ENCODE peak calls at places on chromosomes 13 and 19, in five cellular contexts. W, H, C, Z and P are unnamed samples.
A peak's percentile ranks its signal among the peaks of the same experiment; 100 is the strongest.

GRCh38 chr19:19860756-19861390 is 4.8 kb upstream of the ZNF253 start:
- DNase-seq in H (peak; percentile 97), W (no peak), C (peak; percentile 35), Z (peak; percentile 12), P (peak; percentile 76)

GRCh38 chr19:36140289-36141038 is 598 bp downstream of the CAPNS1 start:
- DNase-seq in Z (peak; percentile 14), H (peak; percentile 86), C (peak; percentile 21), W (peak; percentile 33), P (peak; percentile 55)

GRCh38 chr13:20141238-20142018 is 19.4 kb downstream of the GJA3 start:
- DNase-seq in C (no peak), W (no peak), H (no peak), Z (no peak), P (no peak)

GRCh38 chr19:3808420-3809143 is 22.4 kb upstream of the MATK start:
- DNase-seq in H (no peak), Z (no peak), W (no peak), C (no peak), P (no peak)

GRCh38 chr13:47433461-47434005 is 536.7 kb upstream of the HTR2A start:
- DNase-seq in Z (no peak), C (no peak), H (no peak), W (no peak), P (no peak)

GRCh38 chr13:111920306-111920931 is 146.5 kb upstream of the SOX1 start:
- DNase-seq in Z (no peak), H (no peak), W (no peak), C (no peak), P (no peak)

GRCh38 chr19:4130635-4131438 is 6.9 kb upstream of the MAP2K2 start:
- DNase-seq in C (no peak), H (no peak), Z (no peak), W (no peak), P (no peak)

GRCh38 chr13:82905071-82905470 is 977.2 kb downstream of the SLITRK1 start:
- DNase-seq in C (no peak), H (no peak), W (no peak), Z (no peak), P (no peak)

GRCh38 chr19:40594251-40594650 is 6.9 kb upstream of the LTBP4 start:
- DNase-seq in C (no peak), W (no peak), H (peak; percentile 77), Z (no peak), P (no peak)

GRCh38 chr13:51502206-51502651 is 49.4 kb upstream of the INTS6 start:
- DNase-seq in W (peak; percentile 38), H (no peak), C (no peak), Z (no peak), P (no peak)

GRCh38 chr19:30036154-30037129 is 94.4 kb downstream of the URI1 start:
- DNase-seq in H (no peak), W (no peak), Z (no peak), C (no peak), P (no peak)

GRCh38 chr19:19113040-19113541 is 25.2 kb downstream of the TMEM161A start:
- DNase-seq in W (no peak), C (no peak), H (peak; percentile 68), Z (no peak), P (peak; percentile 56)

GRCh38 chr19:17107546-17108452 is 32.2 kb downstream of the MYO9B start:
- DNase-seq in W (no peak), C (no peak), Z (no peak), H (no peak), P (no peak)

GRCh38 chr19:36113895-36114762 is 546 bp downstream of the POLR2I start:
- DNase-seq in W (no peak), H (peak; percentile 83), Z (no peak), C (peak; percentile 14), P (peak; percentile 41)

GRCh38 chr19:32691952-32692726 is 518 bp downstream of the NUDT19 start:
- DNase-seq in H (peak; percentile 65), W (peak; percentile 70), Z (no peak), C (peak; percentile 40), P (peak; percentile 55)

GRCh38 chr19:12785431-12786011 is 5.8 kb upstream of the JUNB start:
- DNase-seq in H (no peak), C (no peak), W (no peak), Z (no peak), P (no peak)

GRCh38 chr13:111518161-111518791 is 197.8 kb downstream of the TEX29 start:
- DNase-seq in H (peak; percentile 30), C (no peak), Z (no peak), W (no peak), P (no peak)

GRCh38 chr13:83943530-83944279 is 61.4 kb upstream of the SLITRK1 start:
- DNase-seq in C (no peak), W (no peak), H (peak; percentile 20), Z (no peak), P (no peak)

GRCh38 chr19:10961073-10961762 is 388 bp downstream of the SMARCA4 start:
- DNase-seq in C (no peak), H (peak; percentile 76), Z (no peak), W (no peak), P (no peak)

GRCh38 chr19:39768811-39769210 is 9.8 kb upstream of the LEUTX start:
- DNase-seq in W (no peak), H (no peak), Z (no peak), C (no peak), P (no peak)

GRCh38 chr13:111280666-111281577 is 39.5 kb upstream of the TEX29 start:
- DNase-seq in C (no peak), H (no peak), Z (no peak), W (no peak), P (no peak)

GRCh38 chr13:108226184-108226583 is 8.0 kb downstream of the ABHD13 start:
- DNase-seq in H (no peak), C (no peak), Z (no peak), W (no peak), P (no peak)

GRCh38 chr19:5147971-5148793 is 179.3 kb downstream of the KDM4B start:
- DNase-seq in Z (no peak), C (no peak), W (no peak), H (no peak), P (no peak)

GRCh38 chr19:13856530-13856929 is 20.4 kb upstream of the NANOS3 start:
- DNase-seq in Z (no peak), W (no peak), C (no peak), H (no peak), P (no peak)

GRCh38 chr19:39386557-39386956 is 4.3 kb downstream of the PAF1 start:
- DNase-seq in W (no peak), C (no peak), Z (no peak), H (no peak), P (no peak)

GRCh38 chr19:6516659-6517291 is 14.1 kb upstream of the TNFSF9 start:
- DNase-seq in W (peak; percentile 90), H (peak; percentile 97), Z (peak; percentile 91), C (peak; percentile 81), P (peak; percentile 96)

GRCh38 chr13:43180036-43180660 is 156.8 kb downstream of the DNAJC15 start:
- DNase-seq in H (no peak), C (no peak), Z (no peak), W (no peak), P (no peak)

GRCh38 chr13:30394798-30395191 is 27.5 kb upstream of the UBE2L5 start:
- DNase-seq in H (no peak), C (no peak), Z (no peak), W (no peak), P (no peak)

GRCh38 chr13:109271061-109271460 is 515.3 kb downstream of the IRS2 start:
- DNase-seq in C (no peak), Z (no peak), W (no peak), H (no peak), P (no peak)

GRCh38 chr19:16014923-16015804 is 61.1 kb upstream of the TPM4 start:
- DNase-seq in W (no peak), Z (no peak), C (no peak), H (no peak), P (no peak)

GRCh38 chr13:75326173-75327131 is 155.5 kb downstream of the TBC1D4 start:
- DNase-seq in C (peak; percentile 42), Z (peak; percentile 37), W (peak; percentile 74), H (no peak), P (no peak)